ENCODE peak calls at places on chromosomes 6 and 20, in five cellular contexts. M is DND-41; C is tibial nerve; J is CD8-positive, alpha-beta T cell; L is GM23248. V is an unnamed sample.

GRCh38 chr20:62860391-62860923 is 1.2 kb downstream of the TCFL5 start:
- DNase-seq in M (no peak), C (no peak), J (no peak), L (peak; percentile 68), V (no peak)

GRCh38 chr6:24497254-24497989 is 2.7 kb downstream of the ALDH5A1 start:
- DNase-seq in M (no peak), C (no peak), J (no peak), L (no peak), V (no peak)

GRCh38 chr20:62741701-62742491 is 33.3 kb downstream of the NTSR1 start:
- DNase-seq in M (no peak), C (no peak), J (no peak), L (no peak), V (no peak)

GRCh38 chr20:33561981-33562601 is 72.2 kb downstream of the CBFA2T2 start:
- DNase-seq in M (no peak), C (peak; percentile 55), J (no peak), L (peak; percentile 88), V (peak; percentile 95)

GRCh38 chr6:130417951-130418350 is 52.1 kb downstream of the TMEM200A start:
- DNase-seq in M (no peak), C (no peak), J (no peak), L (peak; percentile 47), V (no peak)

GRCh38 chr6:28003661-28004060 is 46.6 kb downstream of the OR2B6 start:
- DNase-seq in M (no peak), C (no peak), J (no peak), L (no peak), V (no peak)

GRCh38 chr6:75183099-75183541 is 22.7 kb downstream of the COL12A1 start:
- DNase-seq in M (no peak), C (no peak), J (no peak), L (peak; percentile 79), V (no peak)

GRCh38 chr6:16337280-16337975 is 99.0 kb downstream of the GMPR start:
- DNase-seq in M (no peak), C (peak; percentile 93), J (no peak), L (peak; percentile 89), V (peak; percentile 96)

GRCh38 chr20:47276856-47277541 is 79.5 kb downstream of the ZMYND8 start:
- DNase-seq in M (no peak), C (no peak), J (no peak), L (peak; percentile 85), V (no peak)

GRCh38 chr20:50675671-50676376 is 15.5 kb downstream of the RIPOR3 start:
- DNase-seq in M (no peak), C (no peak), J (no peak), L (no peak), V (no peak)

GRCh38 chr6:12401200-12401599 is 111.0 kb downstream of the EDN1 start:
- DNase-seq in M (no peak), C (no peak), J (no peak), L (no peak), V (no peak)

GRCh38 chr6:126054258-126054702 is 67.9 kb downstream of the TRMT11 start:
- DNase-seq in M (no peak), C (no peak), J (no peak), L (no peak), V (no peak)

GRCh38 chr6:129773304-129773703 is 63.3 kb upstream of the ARHGAP18 start:
- DNase-seq in M (no peak), C (no peak), J (no peak), L (no peak), V (no peak)

GRCh38 chr20:23092409-23092756 is 6.3 kb upstream of the CD93 start:
- DNase-seq in M (no peak), C (no peak), J (no peak), L (no peak), V (no peak)

GRCh38 chr6:27275025-27275956 is 27.8 kb downstream of the PRSS16 start:
- DNase-seq in M (no peak), C (no peak), J (no peak), L (no peak), V (no peak)

GRCh38 chr6:30877419-30878262 is 6.7 kb upstream of the DDR1 start:
- DNase-seq in M (peak; percentile 83), C (peak; percentile 90), J (peak; percentile 74), L (peak; percentile 92), V (peak; percentile 99)
- H3K4me1 ChIP-seq in M (peaks cover 19% of the 10 kb centered on the region), C (no peaks in the 10 kb centered on the region), J (peaks cover 14% of the 10 kb centered on the region), L (peaks cover 8% of the 10 kb centered on the region), V (peaks cover 40% of the 10 kb centered on the region)

GRCh38 chr6:166001359-166001758 is 166.3 kb downstream of the TBXT start:
- DNase-seq in M (no peak), C (no peak), J (no peak), L (no peak), V (peak; percentile 84)
- H3K4me1 ChIP-seq in M (peaks cover 21% of the 10 kb centered on the region), C (no peaks in the 10 kb centered on the region), J (no peaks in the 10 kb centered on the region), L (peaks cover 3% of the 10 kb centered on the region), V (peaks cover 12% of the 10 kb centered on the region)

DNA sequence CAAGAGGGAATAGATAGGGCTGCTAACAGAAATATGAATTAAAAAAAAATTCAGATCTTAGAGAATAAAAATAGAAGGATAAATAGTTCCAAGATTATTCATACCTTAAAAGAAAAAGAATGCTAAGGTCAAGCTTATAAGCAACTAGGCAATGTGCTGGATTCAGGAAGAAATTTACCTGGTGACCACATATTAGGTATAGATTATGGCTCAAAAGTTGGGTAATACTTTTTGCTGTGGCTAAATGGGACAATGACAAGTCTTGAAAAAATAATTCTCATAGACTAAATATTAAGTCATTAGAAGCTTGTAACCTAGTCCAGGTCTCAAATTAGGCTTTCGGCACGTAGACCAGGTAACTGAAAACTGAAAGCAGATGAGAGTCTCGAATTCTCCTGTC is 17.2 kb downstream of the MAP3K5 start:
- DNase-seq in M (no peak), C (no peak), J (no peak), L (no peak), V (no peak)
- H3K4me1 ChIP-seq in M (no peaks in the 10 kb centered on the region), C (no peaks in the 10 kb centered on the region), J (no peaks in the 10 kb centered on the region), L (peaks cover 10% of the 10 kb centered on the region), V (peaks cover 34% of the 10 kb centered on the region)

DNA sequence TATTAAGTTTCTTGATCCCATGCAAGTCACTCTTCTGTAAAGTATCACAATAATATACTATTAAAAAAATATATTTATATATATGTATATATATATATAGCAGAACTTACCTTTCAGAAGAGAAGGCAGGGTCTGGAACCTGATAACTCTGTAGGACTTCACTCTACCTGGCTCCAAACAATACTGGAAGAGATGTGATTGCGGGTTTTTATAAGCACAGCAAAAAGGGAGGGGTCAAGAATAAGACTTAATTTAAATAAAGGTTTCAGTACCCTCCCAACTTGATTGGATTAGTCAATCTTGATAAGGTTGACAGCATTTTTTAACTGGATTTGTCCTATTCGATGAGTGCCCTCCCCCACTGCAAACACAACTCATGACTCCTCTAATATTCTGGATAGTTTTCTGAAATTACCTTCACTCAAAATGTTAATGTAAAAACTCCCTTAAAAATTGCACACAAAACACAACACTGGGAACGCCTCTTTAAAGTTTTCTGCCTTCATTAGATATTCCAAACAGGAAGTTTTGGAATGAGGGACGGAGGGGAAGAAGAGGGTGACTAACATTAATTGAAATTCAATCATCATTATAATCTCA is 4.0 kb upstream of the ZNF217 start:
- DNase-seq in M (no peak), C (no peak), J (no peak), L (no peak), V (no peak)
- H3K4me1 ChIP-seq in M (peaks cover 13% of the 10 kb centered on the region), C (no peaks in the 10 kb centered on the region), J (peaks cover 41% of the 10 kb centered on the region), L (peaks cover 17% of the 10 kb centered on the region), V (no peaks in the 10 kb centered on the region)

GRCh38 chr6:109360281-109360680 is 22.0 kb downstream of the CD164 start:
- DNase-seq in M (no peak), C (no peak), J (no peak), L (no peak), V (no peak)

GRCh38 chr6:109358204-109358603 is 24.1 kb downstream of the CD164 start:
- DNase-seq in M (no peak), C (no peak), J (no peak), L (no peak), V (no peak)

GRCh38 chr6:109356237-109356636 is 26.0 kb downstream of the CD164 start:
- DNase-seq in M (no peak), C (no peak), J (no peak), L (no peak), V (no peak)

GRCh38 chr6:109360791-109361190 is 21.5 kb downstream of the CD164 start:
- DNase-seq in M (no peak), C (no peak), J (no peak), L (no peak), V (no peak)

DNA sequence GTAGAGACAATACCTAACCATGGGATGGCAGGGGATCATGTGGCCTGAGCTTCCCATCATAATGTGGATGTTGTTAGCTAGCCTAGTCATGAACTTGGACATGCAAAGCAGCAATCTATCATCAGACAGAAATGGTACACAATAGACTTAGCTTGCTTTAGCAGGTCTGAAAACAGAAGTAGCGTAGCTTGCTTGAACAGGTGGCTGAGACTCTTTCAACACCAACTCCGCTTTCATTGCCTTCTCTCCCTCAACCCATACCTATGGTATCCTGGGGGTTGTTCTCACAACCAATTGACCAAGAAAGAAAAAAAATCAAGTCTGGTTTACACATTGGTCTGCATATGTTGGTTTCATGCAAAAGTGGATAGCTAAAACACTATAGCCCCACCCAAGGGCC is 23.0 kb downstream of the CD164 start:
- DNase-seq in M (no peak), C (no peak), J (no peak), L (no peak), V (no peak)
- H3K4me1 ChIP-seq in M (no peaks in the 10 kb centered on the region), C (no peaks in the 10 kb centered on the region), J (no peaks in the 10 kb centered on the region), L (peaks cover 5% of the 10 kb centered on the region), V (no peaks in the 10 kb centered on the region)

DNA sequence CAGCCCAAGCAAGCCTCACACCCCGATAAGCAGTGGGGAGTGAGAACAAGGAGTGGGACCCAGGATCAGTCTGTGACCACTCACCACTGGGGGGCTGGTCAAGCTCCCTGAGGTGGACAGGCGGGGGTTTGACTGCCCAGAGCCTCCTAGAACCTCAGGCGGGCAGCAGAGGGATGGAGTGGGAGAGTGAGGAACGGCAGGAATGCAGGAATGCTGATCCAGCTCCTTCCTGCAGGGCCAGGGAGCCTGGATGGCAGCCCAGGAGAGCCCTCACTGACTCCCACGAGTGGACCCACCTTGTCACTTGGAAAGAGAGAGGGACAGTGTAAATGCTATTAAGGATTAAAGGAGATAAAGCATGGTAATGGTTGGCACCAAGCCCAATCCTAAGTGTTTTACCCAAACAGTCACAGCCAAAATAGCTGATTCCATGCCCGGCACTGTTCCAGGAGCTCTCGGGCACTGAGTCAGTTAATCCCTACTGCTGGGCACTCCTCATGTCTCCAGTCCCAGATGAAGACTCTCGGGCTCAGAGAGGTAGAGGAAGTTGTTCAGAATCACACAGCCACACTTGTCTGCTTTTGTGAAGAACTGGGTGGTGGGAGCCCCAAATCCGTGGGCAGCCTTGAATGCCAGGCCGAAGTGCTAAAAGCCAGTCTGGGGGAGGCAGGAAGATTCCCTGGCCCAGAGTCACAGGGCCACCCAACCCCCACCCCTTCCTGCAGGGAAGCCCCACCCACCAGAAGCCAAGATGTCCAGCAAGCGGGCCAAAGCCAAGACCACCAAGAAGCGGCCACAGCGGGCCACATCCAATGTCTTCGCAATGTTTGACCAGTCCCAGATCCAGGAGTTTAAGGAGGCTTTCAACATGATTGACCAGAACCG is 3.1 kb downstream of the MYL9 start:
- DNase-seq in M (no peak), C (no peak), J (no peak), L (peak; percentile 89), V (no peak)
- H3K4me1 ChIP-seq in M (no peaks in the 10 kb centered on the region), C (no peaks in the 10 kb centered on the region), J (no peaks in the 10 kb centered on the region), L (peaks cover 22% of the 10 kb centered on the region), V (peaks cover 55% of the 10 kb centered on the region)

GRCh38 chr20:32358632-32358882 is 426 bp downstream of the ASXL1 start:
- DNase-seq in M (no peak), C (no peak), J (no peak), L (no peak), V (no peak)
- H3K4me1 ChIP-seq in M (peaks cover 46% of the 10 kb centered on the region), C (no peaks in the 10 kb centered on the region), J (peaks cover 46% of the 10 kb centered on the region), L (peaks cover 55% of the 10 kb centered on the region), V (peaks cover 70% of the 10 kb centered on the region)